ENCODE peak calls at places on chromosome 5, in four cellular contexts. U is HepG2, M is H1, Z is GM12878. W is an unnamed sample.

GRCh38 chr5:173781826-173782670 is 106.1 kb upstream of the CPEB4 start:
- DNase-seq in U (no peak), M (no peak), Z (peak), W (no peak)

GRCh38 chr5:108507631-108508030 is 125.7 kb upstream of the FBXL17 start:
- DNase-seq in U (no peak), M (no peak), Z (no peak), W (no peak)

GRCh38 chr5:167105951-167106350 is 1185.5 kb upstream of the WWC1 start:
- DNase-seq in U (no peak), M (no peak), Z (no peak), W (no peak)

GRCh38 chr5:142110046-142110531 is 1.5 kb downstream of the NDFIP1 start:
- DNase-seq in U (peak), M (no peak), Z (peak), W (no peak)

GRCh38 chr5:33737284-33737683 is 154.5 kb downstream of the ADAMTS12 start:
- DNase-seq in U (no peak), M (no peak), Z (no peak), W (no peak)

GRCh38 chr5:5487961-5488360 is 65.5 kb downstream of the ICE1 start:
- DNase-seq in U (no peak), M (no peak), Z (no peak), W (no peak)

GRCh38 chr5:758698-759053 is 25.9 kb downstream of the ZDHHC11B start:
- DNase-seq in U (no peak), M (no peak), Z (no peak), W (no peak)

GRCh38 chr5:109692011-109692410 is 2.3 kb downstream of the MAN2A1 start:
- DNase-seq in U (no peak), M (no peak), Z (no peak), W (no peak)

GRCh38 chr5:135517631-135518030 is 18.1 kb downstream of the NEUROG1 start:
- DNase-seq in U (no peak), M (no peak), Z (no peak), W (no peak)

GRCh38 chr5:132264546-132265335 is 7.2 kb downstream of the PDLIM4 start:
- DNase-seq in U (no peak), M (no peak), Z (no peak), W (no peak)

GRCh38 chr5:176535655-176536131 is 1.5 kb downstream of the RNF44 start:
- DNase-seq in U (peak), M (no peak), Z (no peak), W (no peak)

GRCh38 chr5:74636149-74636548 is 4.4 kb downstream of the ENC1 start:
- DNase-seq in U (no peak), M (no peak), Z (no peak), W (no peak)

GRCh38 chr5:140324041-140324833 is 21.3 kb upstream of the PFDN1 start:
- DNase-seq in U (peak), M (no peak), Z (no peak), W (no peak)

GRCh38 chr5:157390179-157390923 is 69.7 kb upstream of the NIPAL4 start:
- DNase-seq in U (peak), M (no peak), Z (no peak), W (no peak)

GRCh38 chr5:115389074-115389798 is 92.8 kb upstream of the CCDC112 start:
- DNase-seq in U (no peak), M (no peak), Z (no peak), W (no peak)

GRCh38 chr5:78677777-78678668 is 29.5 kb upstream of the LHFPL2 start:
- DNase-seq in U (no peak), M (no peak), Z (peak), W (no peak)

GRCh38 chr5:107869459-107870115 is 198.8 kb upstream of the EFNA5 start:
- DNase-seq in U (no peak), M (no peak), Z (no peak), W (no peak)

GRCh38 chr5:83767409-83767992 is 46.8 kb upstream of the HAPLN1 start:
- DNase-seq in U (no peak), M (no peak), Z (no peak), W (no peak)

GRCh38 chr5:40446910-40447309 is 232.8 kb upstream of the PTGER4 start:
- DNase-seq in U (peak), M (no peak), Z (no peak), W (no peak)

GRCh38 chr5:95162231-95162992 is 122.5 kb downstream of the MCTP1 start:
- DNase-seq in U (no peak), M (no peak), Z (no peak), W (no peak)

GRCh38 chr5:141839015-141839513 is 39.1 kb downstream of the PCDH1 start:
- DNase-seq in U (no peak), M (peak), Z (no peak), W (peak)

GRCh38 chr5:139740993-139741672 is 54.5 kb upstream of the PSD2 start:
- DNase-seq in U (no peak), M (no peak), Z (no peak), W (no peak)

GRCh38 chr5:88438006-88438405 is 169.4 kb upstream of the TMEM161B start:
- DNase-seq in U (no peak), M (no peak), Z (no peak), W (no peak)

GRCh38 chr5:179916523-179916922 is 8.8 kb upstream of the TBC1D9B start:
- DNase-seq in U (no peak), M (no peak), Z (no peak), W (no peak)

GRCh38 chr5:107673368-107674136 is 2.8 kb upstream of the EFNA5 start:
- DNase-seq in U (peak), M (peak), Z (peak), W (no peak)

GRCh38 chr5:168734657-168735344 is 155.6 kb upstream of the PANK3 start:
- DNase-seq in U (no peak), M (no peak), Z (no peak), W (no peak)

GRCh38 chr5:161442471-161442870 is 104.1 kb downstream of the GABRB2 start:
- DNase-seq in U (no peak), M (no peak), Z (no peak), W (no peak)

GRCh38 chr5:71887680-71888079 is 168.6 kb downstream of the CARTPT start:
- DNase-seq in U (peak), M (no peak), Z (peak), W (peak)

GRCh38 chr5:14665949-14666741 is 1.6 kb downstream of the OTULIN start:
- DNase-seq in U (peak), M (no peak), Z (no peak), W (no peak)

GRCh38 chr5:14664270-14665109 is at the start of gene OTULIN:
- DNase-seq in U (peak), M (peak), Z (peak), W (peak)

GRCh38 chr5:14662721-14663120 is 1.8 kb upstream of the OTULIN start:
- DNase-seq in U (no peak), M (no peak), Z (no peak), W (no peak)

GRCh38 chr5:14665110-14665822 is 748 bp downstream of the OTULIN start:
- DNase-seq in U (peak), M (no peak), Z (no peak), W (no peak)

DNA sequence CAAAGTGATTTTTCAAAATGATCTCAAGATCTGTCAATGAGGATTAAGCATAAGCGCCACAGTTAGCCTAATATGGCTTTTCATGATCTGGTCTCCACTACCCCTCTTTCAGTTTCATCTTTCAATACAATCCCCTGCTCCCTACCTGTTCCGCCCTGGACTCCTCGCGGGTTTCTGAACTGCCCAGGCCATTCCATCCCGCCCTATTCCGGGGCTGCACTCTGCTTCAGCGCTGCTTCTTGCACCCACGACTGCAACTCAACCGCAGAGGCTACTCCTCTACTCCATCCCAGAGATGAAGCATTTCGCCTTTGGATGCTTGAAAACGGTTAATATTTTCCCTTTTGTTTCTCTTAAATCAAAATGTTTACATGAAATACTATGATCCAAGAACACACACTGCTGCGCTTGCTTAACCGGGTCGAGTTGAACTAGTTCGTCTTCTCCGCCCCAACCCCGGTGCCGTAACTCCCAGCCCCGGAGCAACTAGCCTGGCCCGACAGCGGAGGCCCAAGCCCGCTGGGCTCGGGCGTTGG is 716 bp upstream of the OTULIN start:
- DNase-seq in U (no peak), M (no peak), Z (no peak), W (no peak)
- TF ChIP-seq ZNF274 in U (no peak), M (no peak), Z (no peak), W (no peak)

DNA sequence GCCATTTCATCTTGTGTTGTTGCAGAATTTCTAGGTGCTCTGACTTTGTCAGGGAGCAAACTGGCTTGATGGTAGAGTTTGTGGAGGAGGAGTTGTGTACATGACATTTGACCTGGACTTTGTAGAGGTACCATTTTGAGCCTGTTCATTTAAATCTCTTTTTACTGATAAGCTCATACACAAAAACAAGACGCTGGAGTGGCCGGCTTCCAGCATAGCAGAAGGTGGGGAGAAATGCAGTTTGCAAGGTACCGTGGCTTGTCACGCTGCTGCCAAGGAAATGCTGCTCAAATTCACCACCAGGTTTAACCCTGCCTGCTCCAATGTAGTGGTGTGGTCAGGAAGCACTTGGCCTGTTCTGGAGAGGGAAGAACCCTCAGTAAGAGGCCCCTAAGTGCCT is 18.9 kb upstream of the IQGAP2 start:
- DNase-seq in U (peak), M (no peak), Z (no peak), W (no peak)
- TF ChIP-seq SUZ12 in U (no peak), M (no peak), Z (no peak), W (no peak)

DNA sequence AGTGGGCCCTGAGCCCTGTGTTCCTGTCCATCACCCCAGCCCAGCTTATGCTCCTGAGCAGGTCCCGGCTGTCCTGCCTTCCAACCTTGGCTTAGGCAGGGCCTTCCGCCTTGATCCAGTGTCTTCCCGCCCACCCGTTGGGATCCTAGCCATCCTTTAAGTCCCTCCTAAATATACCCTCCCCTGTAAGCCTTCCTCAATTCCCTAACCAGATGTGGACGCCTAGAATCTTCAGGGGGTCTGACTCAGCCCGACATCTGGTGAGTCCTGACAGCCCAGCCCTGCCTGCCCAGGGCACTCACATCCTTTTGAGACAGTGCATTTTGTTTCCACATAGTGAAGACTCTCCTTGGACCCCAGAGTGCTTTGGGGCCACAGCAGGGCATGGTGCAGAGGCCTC is 23.7 kb downstream of the SLC6A7 start:
- DNase-seq in U (no peak), M (no peak), Z (no peak), W (no peak)
- H3K9ac ChIP-seq in U (no peak), M (no peak), Z (no peak), W (no peak)

GRCh38 chr5:98205691-98206461 is 567.6 kb upstream of the RGMB start:
- DNase-seq in U (no peak), M (no peak), Z (no peak), W (no peak)
- TF ChIP-seq ZNF274 in U (no peak), M (no peak), Z (no peak), W (no peak)

GRCh38 chr5:75670571-75670970 is 46.7 kb downstream of the POC5 start:
- DNase-seq in U (no peak), M (no peak), Z (no peak), W (no peak)
- TF ChIP-seq SUZ12 in U (no peak), M (no peak), Z (no peak), W (no peak)

W was measured in NT2/D1.